ENCODE peak calls at places on chromosomes 1 and 21, in ten cellular contexts. L, R, I, T, P, Z, X, G, C and V are unnamed samples.

GRCh38 chr21:35895598-35895997 is 164.7 kb downstream of the SETD4 start:
- DNase-seq in L (no peak), R (no peak), I (no peak), T (no peak), P (no peak), Z (no peak), X (no peak), G (no peak), C (no peak), V (no peak)

GRCh38 chr1:201019321-201019977 is 4.1 kb downstream of the KIF21B start:
- DNase-seq in L (peak), R (peak), I (no peak), T (no peak), P (no peak), Z (no peak), X (no peak), G (peak), C (peak), V (no peak)

GRCh38 chr1:155941845-155942507 is 538 bp downstream of the RXFP4 start:
- DNase-seq in L (no peak), R (no peak), I (no peak), T (no peak), P (no peak), Z (no peak), X (peak), G (no peak), C (no peak), V (no peak)

GRCh38 chr1:45246760-45247159 is 40.4 kb upstream of the ZSWIM5 start:
- DNase-seq in L (peak), R (no peak), I (no peak), T (no peak), P (no peak), Z (no peak), X (peak), G (no peak), C (no peak), V (no peak)

GRCh38 chr1:223706077-223706988 is 6.0 kb upstream of the CAPN2 start:
- DNase-seq in L (peak), R (no peak), I (peak), T (peak), P (no peak), Z (peak), X (no peak), G (no peak), C (no peak), V (peak)

GRCh38 chr1:235883261-235883927 is 16.7 kb upstream of the LYST start:
- DNase-seq in L (peak), R (no peak), I (peak), T (peak), P (no peak), Z (peak), X (peak), G (no peak), C (no peak), V (no peak)

GRCh38 chr1:228050571-228051181 is 31.8 kb upstream of the ARF1 start:
- DNase-seq in L (no peak), R (no peak), I (no peak), T (no peak), P (no peak), Z (no peak), X (no peak), G (no peak), C (no peak), V (no peak)

GRCh38 chr1:25500694-25501093 is 42.7 kb upstream of the LDLRAP1 start:
- DNase-seq in L (no peak), R (no peak), I (no peak), T (no peak), P (no peak), Z (no peak), X (no peak), G (no peak), C (no peak), V (no peak)

GRCh38 chr1:90414201-90414600 is 302.9 kb downstream of the BARHL2 start:
- DNase-seq in L (no peak), R (no peak), I (no peak), T (no peak), P (no peak), Z (no peak), X (no peak), G (no peak), C (no peak), V (no peak)